ENCODE peak calls at places on chromosomes 7 and 10, in six cellular contexts. F is anterior cingulate cortex; O is AG10803; P is GM13976; J is A549; N is stimulated activated CD4-positive, alpha-beta T cell treated with anti-CD3 and anti-CD28 coated beads, Interleukin-12 subunit alpha, Interleukin-12 subunit beta, amount 100 ng/mL, for 4 hours. Z is an unnamed sample.

GRCh38 chr10:47283848-47284247 is 16.1 kb upstream of the GDF10 start:
- DNase-seq in F (no peak), O (no peak), P (no peak), J (no peak), N (no peak), Z (no peak)

GRCh38 chr10:100020161-100020882 is 10.6 kb upstream of the DNMBP start:
- DNase-seq in F (no peak), O (no peak), P (peak), J (peak), N (no peak), Z (no peak)

GRCh38 chr10:45008524-45009161 is 7.9 kb downstream of the ZNF22 start:
- DNase-seq in F (no peak), O (peak), P (peak), J (peak), N (no peak), Z (no peak)

GRCh38 chr7:136116186-136116585 is 139.0 kb upstream of the MTPN start:
- DNase-seq in F (no peak), O (no peak), P (no peak), J (no peak), N (no peak), Z (no peak)

GRCh38 chr10:117663750-117664149 is 121.2 kb downstream of the EMX2 start:
- DNase-seq in F (no peak), O (peak), P (peak), J (peak), N (no peak), Z (no peak)

GRCh38 chr10:3889961-3890522 is 105.0 kb upstream of the KLF6 start:
- DNase-seq in F (no peak), O (peak), P (no peak), J (peak), N (no peak), Z (no peak)

GRCh38 chr10:47036771-47037170 is 125.5 kb downstream of the PTPN20 start:
- DNase-seq in F (no peak), O (no peak), P (no peak), J (no peak), N (no peak), Z (peak)

GRCh38 chr7:74475987-74476350 is 22.3 kb downstream of the GTF2IRD1 start:
- DNase-seq in F (no peak), O (no peak), P (no peak), J (no peak), N (no peak), Z (no peak)

GRCh38 chr7:152909683-152910544 is 150.4 kb downstream of the ACTR3B start:
- DNase-seq in F (no peak), O (no peak), P (no peak), J (no peak), N (no peak), Z (no peak)

GRCh38 chr10:121216721-121217181 is 365.6 kb downstream of the WDR11 start:
- DNase-seq in F (peak), O (no peak), P (no peak), J (no peak), N (no peak), Z (no peak)

GRCh38 chr7:155237297-155237696 is 60.4 kb upstream of the INSIG1 start:
- DNase-seq in F (no peak), O (no peak), P (no peak), J (no peak), N (no peak), Z (no peak)

GRCh38 chr7:132709971-132710567 is 133.8 kb upstream of the PLXNA4 start:
- DNase-seq in F (no peak), O (peak), P (no peak), J (peak), N (peak), Z (no peak)

GRCh38 chr10:130554701-130555410 is 418.7 kb downstream of the GLRX3 start:
- DNase-seq in F (no peak), O (no peak), P (no peak), J (no peak), N (no peak), Z (peak)

GRCh38 chr7:6636741-6637543 is at the start of gene ZNF316:
- DNase-seq in F (peak), O (peak), P (peak), J (peak), N (peak), Z (peak)

GRCh38 chr7:47678641-47679380 is 96.9 kb upstream of the TNS3 start:
- DNase-seq in F (no peak), O (no peak), P (no peak), J (no peak), N (no peak), Z (no peak)

GRCh38 chr7:134513169-134513752 is 14.1 kb upstream of the AKR1B10 start:
- DNase-seq in F (no peak), O (peak), P (peak), J (peak), N (no peak), Z (no peak)

GRCh38 chr7:87075671-87076404 is 16.4 kb upstream of the ELAPOR2 start:
- DNase-seq in F (no peak), O (no peak), P (peak), J (no peak), N (no peak), Z (no peak)

GRCh38 chr10:62934258-62934657 is 118.1 kb upstream of the EGR2 start:
- DNase-seq in F (no peak), O (no peak), P (no peak), J (no peak), N (no peak), Z (no peak)

GRCh38 chr7:48742046-48742445 is 182.3 kb upstream of the CDC14C start:
- DNase-seq in F (no peak), O (no peak), P (no peak), J (no peak), N (no peak), Z (no peak)

GRCh38 chr7:92621641-92622429 is 31.6 kb upstream of the FAM133B start:
- DNase-seq in F (no peak), O (no peak), P (no peak), J (no peak), N (no peak), Z (no peak)

GRCh38 chr10:5314866-5315265 is 49.9 kb upstream of the UCN3 start:
- DNase-seq in F (no peak), O (no peak), P (no peak), J (no peak), N (no peak), Z (no peak)

GRCh38 chr10:46272863-46273415 is 13.9 kb upstream of the ANTXRL start:
- DNase-seq in F (no peak), O (no peak), P (no peak), J (no peak), N (no peak), Z (no peak)

GRCh38 chr7:147406521-147407115 is 1183.9 kb upstream of the C7orf33 start:
- DNase-seq in F (no peak), O (peak), P (no peak), J (no peak), N (no peak), Z (no peak)

GRCh38 chr10:87661861-87662785 is 2.4 kb downstream of the PAPSS2 start:
- DNase-seq in F (no peak), O (peak), P (no peak), J (peak), N (no peak), Z (no peak)

GRCh38 chr7:27262121-27262520 is 19.5 kb downstream of the EVX1 start:
- DNase-seq in F (no peak), O (no peak), P (no peak), J (no peak), N (no peak), Z (no peak)

GRCh38 chr10:86041116-86041515 is 325.5 kb downstream of the GRID1 start:
- DNase-seq in F (no peak), O (no peak), P (no peak), J (no peak), N (no peak), Z (no peak)

GRCh38 chr7:108403597-108404217 is 52.5 kb downstream of the NRCAM start:
- DNase-seq in F (no peak), O (no peak), P (no peak), J (no peak), N (no peak), Z (no peak)

GRCh38 chr7:101923276-101923985 is 106.0 kb downstream of the CUX1 start:
- DNase-seq in F (no peak), O (peak), P (no peak), J (no peak), N (no peak), Z (no peak)

GRCh38 chr10:11462071-11462470 is 149.4 kb downstream of the USP6NL start:
- DNase-seq in F (no peak), O (no peak), P (no peak), J (no peak), N (no peak), Z (no peak)

GRCh38 chr7:14377646-14378266 is 388.3 kb upstream of the ETV1 start:
- DNase-seq in F (no peak), O (peak), P (no peak), J (no peak), N (no peak), Z (no peak)

GRCh38 chr10:87632439-87632838 is 27.2 kb upstream of the PAPSS2 start:
- DNase-seq in F (no peak), O (no peak), P (no peak), J (no peak), N (no peak), Z (no peak)

Z was measured in upper lobe of right lung.